ENCODE peak calls at places on chromosomes 2 and 18, in seven cellular contexts. O, C, W, A, E, U and D are unnamed samples. For H3K27me3, the result is how much of the 10 kb centered on the place peaks cover.

GRCh38 chr18:44036500-44036899 is 644.2 kb upstream of the SETBP1 start:
- DNase-seq in O (peak), W (no peak), C (peak), U (no peak), A (peak), E (no peak), D (no peak)

GRCh38 chr2:224286923-224287322 is 115.0 kb downstream of the FAM124B start:
- DNase-seq in E (no peak), C (no peak), A (no peak), O (no peak), W (no peak), U (no peak), D (peak)

GRCh38 chr2:190343500-190344274 is at the start of gene INPP1:
- DNase-seq in C (peak), U (peak), W (peak), A (peak), O (peak), E (peak), D (peak)

GRCh38 chr2:128498086-128498485 is 179.4 kb upstream of the HS6ST1 start:
- DNase-seq in U (no peak), C (no peak), E (no peak), W (no peak), A (no peak), O (peak), D (no peak)

GRCh38 chr2:120984452-120985173 is 248.9 kb downstream of the GLI2 start:
- DNase-seq in E (no peak), U (no peak), O (no peak), C (no peak), W (no peak), A (no peak), D (peak)

GRCh38 chr2:164430166-164430783 is 191.0 kb downstream of the GRB14 start:
- DNase-seq in C (peak), A (no peak), E (no peak), W (no peak), O (no peak), U (no peak), D (peak)

GRCh38 chr2:207470700-207471070 is 59.1 kb upstream of the CREB1 start:
- DNase-seq in E (no peak), C (no peak), A (no peak), O (no peak), U (no peak), W (no peak), D (no peak)

GRCh38 chr2:35973737-35974132 is 381.8 kb upstream of the CRIM1 start:
- DNase-seq in U (no peak), C (no peak), W (no peak), E (no peak), A (no peak), O (no peak), D (no peak)

GRCh38 chr18:49562481-49563129 is 748 bp downstream of the LIPG start:
- DNase-seq in U (no peak), O (no peak), W (no peak), E (no peak), A (no peak), C (peak), D (no peak)

GRCh38 chr2:118539290-118539689 is 308.2 kb downstream of the EN1 start:
- DNase-seq in C (peak), O (no peak), U (no peak), A (peak), E (no peak), W (no peak), D (peak)
- TF ChIP-seq CTCF in C (peak), O (no peak), U (no peak), A (no peak), E (no peak), W (peak), D (peak)

DNA sequence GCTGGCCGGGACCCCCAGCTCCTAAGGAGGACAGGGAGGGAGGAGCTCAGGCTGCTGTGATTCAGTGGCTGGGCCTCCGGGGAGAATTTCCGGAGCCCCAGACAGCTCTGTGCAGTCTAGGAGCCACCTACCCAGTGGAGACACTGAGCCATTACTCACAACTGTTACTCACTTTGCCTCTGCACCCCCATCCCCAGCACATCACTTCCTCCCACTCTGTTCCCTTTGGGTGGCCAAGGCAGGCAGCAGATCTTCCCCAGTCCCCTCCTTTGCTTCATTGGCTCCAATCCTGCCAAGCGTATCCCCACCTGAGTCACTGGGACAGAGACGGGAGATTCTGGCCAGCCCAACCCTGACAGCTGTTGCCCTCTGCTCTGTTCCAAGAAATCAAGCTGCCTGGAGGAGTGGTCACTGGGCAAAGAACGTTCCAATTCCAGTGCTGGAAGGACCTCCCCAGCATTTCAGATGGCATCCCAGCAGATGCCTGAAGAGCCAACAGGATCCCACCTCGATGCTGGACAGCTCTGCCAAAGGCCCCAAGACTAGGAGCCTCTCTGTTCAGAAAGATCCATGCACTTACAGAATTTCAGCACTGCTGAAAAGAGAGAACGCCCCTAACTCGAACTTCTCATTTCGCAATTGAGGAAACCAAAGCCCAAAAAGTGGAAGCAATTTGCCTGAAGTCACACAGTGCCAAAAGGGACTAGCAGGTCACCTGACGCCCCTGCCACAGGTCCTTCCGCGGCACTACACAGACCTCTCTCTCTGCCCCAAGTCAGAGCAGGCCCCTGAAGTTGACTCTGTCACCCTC is 68.3 kb downstream of the TNS1 start:
- DNase-seq in W (peak), E (peak), C (no peak), O (no peak), A (peak), U (peak), D (no peak)
- H3K4me3 ChIP-seq in W (peak), E (peak), C (no peak), O (peak), A (peak), U (peak), D (no peak)

GRCh38 chr2:3638456-3638810 is 19.6 kb upstream of the ALLC start:
- DNase-seq in E (no peak), O (peak), U (no peak), A (no peak), W (no peak), C (no peak), D (no peak)

GRCh38 chr2:3637692-3638455 is 20.1 kb upstream of the ALLC start:
- DNase-seq in U (no peak), W (no peak), A (no peak), O (peak), C (no peak), E (no peak), D (peak)

GRCh38 chr2:3636586-3637310 is 21.3 kb upstream of the ALLC start:
- DNase-seq in E (no peak), A (no peak), C (no peak), U (no peak), W (no peak), O (peak), D (peak)

GRCh38 chr2:3639015-3639630 is 18.9 kb upstream of the ALLC start:
- DNase-seq in U (no peak), O (peak), E (no peak), W (no peak), C (no peak), A (no peak), D (no peak)

GRCh38 chr2:3637311-3637675 is 20.7 kb upstream of the ALLC start:
- DNase-seq in W (no peak), E (no peak), O (peak), U (no peak), C (no peak), A (no peak), D (no peak)
- H3K27me3 ChIP-seq in W (under half), E (under half), O (under half), U (under half), C (under half), A (under half), D (under half)

GRCh38 chr18:74291771-74292540 is at the start of gene CYB5A:
- DNase-seq in A (peak), C (peak), E (peak), U (peak), W (peak), O (peak), D (peak)

GRCh38 chr18:74289946-74290478 is 1.8 kb downstream of the CYB5A start:
- DNase-seq in O (no peak), C (no peak), W (no peak), E (no peak), A (no peak), U (no peak), D (no peak)

GRCh38 chr18:74289137-74289536 is 2.6 kb downstream of the CYB5A start:
- DNase-seq in C (no peak), A (no peak), E (no peak), U (no peak), O (no peak), W (no peak), D (no peak)

GRCh38 chr18:74292541-74292858 is 737 bp upstream of the CYB5A start:
- DNase-seq in E (no peak), A (no peak), C (no peak), U (no peak), O (no peak), W (no peak), D (no peak)

GRCh38 chr18:74290831-74291770 is 662 bp downstream of the CYB5A start:
- DNase-seq in C (peak), A (no peak), E (no peak), O (peak), U (no peak), W (no peak), D (peak)
- TF ChIP-seq CTCF in C (peak), A (no peak), E (no peak), O (peak), U (no peak), W (no peak), D (peak)

GRCh38 chr2:113877651-113878594 is 12.0 kb upstream of the ACTR3 start:
- DNase-seq in O (no peak), A (no peak), C (peak), U (no peak), W (no peak), E (no peak), D (no peak)
- H3K4me3 ChIP-seq in O (no peak), A (no peak), C (no peak), U (no peak), W (no peak), E (no peak), D (no peak)

DNA sequence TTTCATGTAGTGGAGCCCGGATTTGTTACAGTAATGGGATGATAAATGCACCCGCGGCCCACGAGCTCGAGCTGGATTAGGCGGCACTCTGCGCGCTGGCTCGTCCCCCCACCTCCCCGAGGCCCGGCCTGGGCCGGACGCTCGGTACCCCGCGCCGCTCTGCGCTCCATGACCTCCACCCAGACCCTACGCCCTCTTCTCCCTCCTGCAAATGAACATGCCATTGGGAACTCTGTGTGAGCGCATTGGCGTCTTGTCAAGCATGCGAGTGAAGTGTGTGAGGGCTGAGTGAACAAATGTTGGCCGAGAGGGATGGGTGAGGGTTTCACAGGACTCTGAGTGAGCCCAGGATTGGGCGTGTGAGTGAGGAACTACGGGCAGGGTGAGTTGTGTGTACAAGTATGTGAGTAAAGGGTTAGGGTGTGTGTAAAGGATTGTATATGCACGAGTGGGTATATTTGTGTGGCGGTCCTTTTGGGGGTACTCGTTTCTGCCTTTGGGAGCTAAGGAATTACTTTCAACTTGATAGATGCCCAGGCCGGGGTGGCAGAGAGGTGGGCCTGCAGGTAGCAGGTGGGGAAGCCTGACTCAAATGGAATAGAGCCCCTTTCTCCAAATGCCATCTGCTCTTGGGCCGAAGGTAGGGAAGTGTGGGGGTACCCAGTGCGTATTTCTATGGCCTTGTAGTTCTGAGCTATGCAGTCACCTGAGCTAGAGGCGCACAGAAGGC is 2.9 kb upstream of the EN1 start:
- DNase-seq in E (no peak), U (no peak), A (no peak), C (no peak), O (no peak), W (no peak), D (no peak)
- H3K27me3 ChIP-seq in E (half or more), U (under half), A (half or more), C (half or more), O (half or more), W (under half), D (under half)

GRCh38 chr2:54574860-54575247 is 118.7 kb downstream of the SPTBN1 start:
- DNase-seq in W (no peak), A (no peak), O (no peak), C (no peak), U (no peak), E (no peak), D (no peak)
- TF ChIP-seq CTCF in W (no peak), A (no peak), O (no peak), C (no peak), U (no peak), E (no peak), D (no peak)

DNA sequence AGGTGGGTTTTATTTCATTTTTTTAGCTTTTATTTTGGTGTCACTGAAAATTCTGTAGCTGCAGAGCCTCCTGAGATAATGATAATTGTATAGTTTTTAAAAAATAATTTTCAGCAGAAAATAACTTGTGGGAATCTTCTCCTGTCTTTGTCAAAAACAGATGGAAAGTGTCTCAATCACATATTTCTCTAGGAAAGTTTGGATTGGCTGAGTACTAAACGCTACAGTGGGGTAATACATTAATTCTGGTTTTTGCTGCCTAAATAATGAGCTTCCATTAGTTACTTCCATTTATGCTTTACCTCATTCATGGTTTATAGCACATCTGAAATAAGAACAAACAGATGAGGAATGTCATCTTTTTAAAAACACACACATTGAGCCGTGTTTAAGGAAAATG is 2.2 kb downstream of the TWIST2 start:
- DNase-seq in E (no peak), U (no peak), O (no peak), W (no peak), A (no peak), C (no peak), D (no peak)
- H3K4me3 ChIP-seq in E (no peak), U (no peak), O (peak), W (no peak), A (peak), C (peak), D (no peak)

GRCh38 chr2:70768585-70769085 is 635 bp upstream of the ADD2 start:
- DNase-seq in U (no peak), C (no peak), A (no peak), O (no peak), E (no peak), W (no peak), D (no peak)

GRCh38 chr2:70766357-70767093 is 1.5 kb downstream of the ADD2 start:
- DNase-seq in E (no peak), O (no peak), U (no peak), C (no peak), A (no peak), W (no peak), D (no peak)

GRCh38 chr2:70767094-70767698 is 804 bp downstream of the ADD2 start:
- DNase-seq in E (no peak), A (no peak), C (peak), W (no peak), U (no peak), O (no peak), D (no peak)

GRCh38 chr2:70767699-70768584 is at the start of gene ADD2:
- DNase-seq in O (no peak), C (peak), E (peak), U (no peak), A (peak), W (no peak), D (peak)

DNA sequence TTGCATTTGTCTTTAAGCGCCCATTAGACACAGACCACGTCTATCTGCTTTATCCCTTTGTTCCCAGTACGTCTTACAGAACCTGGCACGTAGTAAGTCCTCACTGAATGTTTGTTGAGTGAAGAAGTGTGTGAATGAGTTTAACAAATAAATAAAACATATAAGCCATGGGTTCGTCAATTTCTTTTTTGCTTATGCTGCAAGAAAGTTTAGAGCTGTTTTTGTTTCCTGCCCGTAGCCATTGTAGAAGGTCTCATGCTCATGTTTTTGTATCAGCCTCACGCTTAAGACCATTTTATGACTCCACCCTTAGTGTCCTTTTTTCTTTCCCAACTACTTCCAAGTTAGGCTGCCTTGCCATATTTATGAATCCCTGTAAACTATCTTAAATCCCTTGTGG is 2.5 kb downstream of the ADD2 start:
- DNase-seq in W (no peak), E (no peak), A (no peak), C (no peak), O (no peak), U (no peak), D (no peak)
- H3K27me3 ChIP-seq in W (under half), E (under half), A (under half), C (half or more), O (half or more), U (under half), D (under half)

GRCh38 chr2:74181739-74182138 is 3.1 kb upstream of the MOB1A start:
- DNase-seq in U (peak), O (no peak), E (peak), A (peak), W (no peak), C (no peak), D (peak)

GRCh38 chr2:74178211-74179062 is at the start of gene MOB1A:
- DNase-seq in O (peak), U (peak), E (peak), C (peak), W (peak), A (peak), D (peak)

GRCh38 chr2:74174909-74175308 is 3.8 kb downstream of the MOB1A start:
- DNase-seq in O (no peak), W (no peak), A (no peak), C (no peak), U (no peak), E (no peak), D (peak)

GRCh38 chr2:74177697-74178096 is 982 bp downstream of the MOB1A start:
- DNase-seq in A (no peak), C (no peak), W (no peak), O (no peak), E (no peak), U (no peak), D (no peak)

GRCh38 chr2:74179063-74179865 is 585 bp upstream of the MOB1A start:
- DNase-seq in U (no peak), C (peak), O (no peak), E (peak), W (no peak), A (no peak), D (no peak)
- TF ChIP-seq CTCF in U (peak), C (peak), O (peak), E (no peak), W (no peak), A (peak), D (peak)